ENCODE peak calls at places on chromosomes 2 and 18, in six cellular contexts. K, A, V, Z, Q and S are unnamed samples.

GRCh38 chr2:28869494-28870145 is 489 bp downstream of the TRMT61B start:
- DNase-seq in K (no peak), A (no peak), V (peak), Z (peak), Q (no peak), S (no peak)

GRCh38 chr2:240990726-240991377 is 7.6 kb upstream of the SNED1 start:
- DNase-seq in K (no peak), A (no peak), V (peak), Z (no peak), Q (no peak), S (no peak)

GRCh38 chr2:65228249-65228750 is 669 bp downstream of the ACTR2 start:
- DNase-seq in K (no peak), A (no peak), V (no peak), Z (peak), Q (no peak), S (peak)

GRCh38 chr2:157304811-157305712 is 20.6 kb downstream of the ERMN start:
- DNase-seq in K (no peak), A (peak), V (no peak), Z (no peak), Q (no peak), S (no peak)

GRCh38 chr18:50830544-50830943 is 10.7 kb upstream of the MRO start:
- DNase-seq in K (no peak), A (no peak), V (no peak), Z (peak), Q (no peak), S (no peak)

GRCh38 chr2:46056541-46056940 is 240.7 kb upstream of the EPAS1 start:
- DNase-seq in K (no peak), A (no peak), V (no peak), Z (no peak), Q (no peak), S (no peak)

GRCh38 chr2:230913812-230914211 is 11.2 kb downstream of the GPR55 start:
- DNase-seq in K (no peak), A (no peak), V (no peak), Z (peak), Q (peak), S (no peak)

GRCh38 chr2:220460257-220460985 is 833.0 kb downstream of the SLC4A3 start:
- DNase-seq in K (no peak), A (no peak), V (no peak), Z (no peak), Q (no peak), S (no peak)

GRCh38 chr2:64426191-64426952 is 27.6 kb upstream of the LGALSL start:
- DNase-seq in K (no peak), A (peak), V (no peak), Z (no peak), Q (no peak), S (no peak)

GRCh38 chr2:72222829-72223564 is 75.3 kb upstream of the CYP26B1 start:
- DNase-seq in K (no peak), A (peak), V (no peak), Z (no peak), Q (no peak), S (no peak)

GRCh38 chr18:8603663-8604520 is 5.3 kb upstream of the RAB12 start:
- DNase-seq in K (no peak), A (no peak), V (no peak), Z (no peak), Q (no peak), S (no peak)

GRCh38 chr18:44214396-44214795 is 466.3 kb upstream of the SETBP1 start:
- DNase-seq in K (no peak), A (no peak), V (no peak), Z (no peak), Q (no peak), S (no peak)

GRCh38 chr2:241009601-241010530 is 11.4 kb downstream of the SNED1 start:
- DNase-seq in K (peak), A (peak), V (peak), Z (peak), Q (peak), S (peak)

GRCh38 chr2:169775765-169776482 is 22.7 kb upstream of the SSB start:
- DNase-seq in K (no peak), A (no peak), V (no peak), Z (no peak), Q (no peak), S (no peak)

GRCh38 chr2:189960346-189960745 is 102.2 kb downstream of the MSTN start:
- DNase-seq in K (no peak), A (no peak), V (no peak), Z (no peak), Q (no peak), S (no peak)

GRCh38 chr2:132253496-132254305 is 91.9 kb upstream of the ANKRD30BL start:
- DNase-seq in K (no peak), A (no peak), V (no peak), Z (peak), Q (no peak), S (no peak)

GRCh38 chr2:232551289-232551688 is 800 bp downstream of the EIF4E2 start:
- DNase-seq in K (no peak), A (no peak), V (no peak), Z (peak), Q (no peak), S (no peak)